ENCODE peak calls at places on chromosome 17, in eight cellular contexts. P is cardiac fibroblast; X is CD8-positive, alpha-beta memory T cell; D is esophagus squamous epithelium; C is NT2/D1; V is HFF-Myc; L is effector memory CD4-positive, alpha-beta T cell; Z is tibial artery. R is an unnamed sample.

GRCh38 chr17:57466042-57466471 is 209.7 kb downstream of the MSI2 start:
- DNase-seq in P (no peak), X (no peak), D (no peak), C (peak), V (no peak), L (no peak), Z (no peak), R (no peak)

GRCh38 chr17:78716814-78717393 is 65.2 kb downstream of the CYTH1 start:
- DNase-seq in P (peak), X (no peak), D (no peak), C (no peak), V (no peak), L (no peak), Z (peak), R (no peak)

GRCh38 chr17:45940826-45941225 is 46.5 kb downstream of the MAPT start:
- DNase-seq in P (no peak), X (no peak), D (no peak), C (no peak), V (no peak), L (no peak), Z (peak), R (no peak)

GRCh38 chr17:19372866-19373505 is 5.3 kb upstream of the MAPK7 start:
- DNase-seq in P (no peak), X (no peak), D (no peak), C (no peak), V (no peak), L (no peak), Z (no peak), R (peak)

GRCh38 chr17:56708220-56708567 is 114.7 kb downstream of the NOG start:
- DNase-seq in P (no peak), X (no peak), D (no peak), C (peak), V (no peak), L (no peak), Z (no peak), R (no peak)

GRCh38 chr17:32659419-32659842 is 172.6 kb downstream of the CDK5R1 start:
- DNase-seq in P (peak), X (peak), D (no peak), C (peak), V (peak), L (peak), Z (peak), R (peak)

GRCh38 chr17:17679748-17680147 is 1.5 kb upstream of the RAI1 start:
- DNase-seq in P (no peak), X (no peak), D (no peak), C (no peak), V (no peak), L (no peak), Z (no peak), R (no peak)

GRCh38 chr17:81094744-81095607 is 60.0 kb downstream of the BAIAP2 start:
- DNase-seq in P (peak), X (peak), D (no peak), C (peak), V (peak), L (peak), Z (peak), R (peak)

GRCh38 chr17:34118564-34118963 is 136.5 kb upstream of the CCL2 start:
- DNase-seq in P (no peak), X (no peak), D (no peak), C (no peak), V (no peak), L (no peak), Z (no peak), R (no peak)

GRCh38 chr17:1026599-1026975 is 29.7 kb downstream of the TIMM22 start:
- DNase-seq in P (no peak), X (no peak), D (no peak), C (no peak), V (no peak), L (no peak), Z (no peak), R (no peak)

GRCh38 chr17:41308251-41308917 is 725 bp downstream of the KRTAP16-1 start:
- DNase-seq in P (no peak), X (peak), D (peak), C (no peak), V (no peak), L (peak), Z (no peak), R (no peak)

GRCh38 chr17:4607261-4607731 is 23.0 kb downstream of the SMTNL2 start:
- DNase-seq in P (no peak), X (no peak), D (no peak), C (no peak), V (no peak), L (no peak), Z (no peak), R (no peak)

GRCh38 chr17:3695723-3696411 is at the start of gene P2RX5:
- DNase-seq in P (peak), X (peak), D (no peak), C (no peak), V (no peak), L (no peak), Z (no peak), R (peak)

GRCh38 chr17:83151442-83152220 is 72.2 kb downstream of the METRNL start:
- DNase-seq in P (no peak), X (no peak), D (no peak), C (peak), V (no peak), L (no peak), Z (no peak), R (no peak)

GRCh38 chr17:68519911-68520310 is 7.7 kb downstream of the PRKAR1A start:
- DNase-seq in P (peak), X (no peak), D (no peak), C (no peak), V (no peak), L (no peak), Z (no peak), R (no peak)

GRCh38 chr17:46962374-46962790 is 16.7 kb downstream of the RPRML start:
- DNase-seq in P (peak), X (no peak), D (no peak), C (no peak), V (peak), L (no peak), Z (no peak), R (no peak)

GRCh38 chr17:63041722-63042121 is 75.7 kb downstream of the TANC2 start:
- DNase-seq in P (no peak), X (no peak), D (no peak), C (no peak), V (no peak), L (no peak), Z (no peak), R (no peak)

GRCh38 chr17:35082073-35082657 is 18.7 kb upstream of the RFFL start:
- DNase-seq in P (peak), X (no peak), D (no peak), C (no peak), V (peak), L (no peak), Z (no peak), R (no peak)

GRCh38 chr17:63552211-63552610 is 1.9 kb downstream of the DCAF7 start:
- DNase-seq in P (peak), X (no peak), D (no peak), C (no peak), V (no peak), L (no peak), Z (no peak), R (no peak)

GRCh38 chr17:81517339-81518112 is 4.9 kb upstream of the ACTG1 start:
- DNase-seq in P (peak), X (no peak), D (no peak), C (no peak), V (no peak), L (no peak), Z (no peak), R (no peak)

GRCh38 chr17:76121932-76122383 is 18.4 kb upstream of the EXOC7 start:
- DNase-seq in P (peak), X (no peak), D (no peak), C (no peak), V (no peak), L (no peak), Z (no peak), R (no peak)

GRCh38 chr17:64679710-64680216 is 17.7 kb upstream of the SMURF2 start:
- DNase-seq in P (peak), X (no peak), D (no peak), C (no peak), V (peak), L (no peak), Z (peak), R (no peak)
- H3K4me3 ChIP-seq in P (no peak), X (no peak), D (no peak), C (no peak), V (peak), L (no peak), Z (no peak), R (no peak)

GRCh38 chr17:59496178-59496577 is 69.2 kb upstream of the DHX40 start:
- DNase-seq in P (no peak), X (no peak), D (no peak), C (no peak), V (no peak), L (no peak), Z (no peak), R (no peak)

GRCh38 chr17:59494757-59495368 is 70.5 kb upstream of the DHX40 start:
- DNase-seq in P (no peak), X (no peak), D (no peak), C (no peak), V (no peak), L (no peak), Z (no peak), R (no peak)

GRCh38 chr17:59501690-59502089 is 63.7 kb upstream of the DHX40 start:
- DNase-seq in P (no peak), X (no peak), D (no peak), C (no peak), V (no peak), L (no peak), Z (no peak), R (no peak)

GRCh38 chr17:59502800-59503199 is 62.6 kb upstream of the DHX40 start:
- DNase-seq in P (no peak), X (no peak), D (no peak), C (no peak), V (no peak), L (no peak), Z (no peak), R (no peak)

GRCh38 chr17:59498421-59499307 is 66.7 kb upstream of the DHX40 start:
- DNase-seq in P (no peak), X (no peak), D (no peak), C (no peak), V (no peak), L (no peak), Z (no peak), R (no peak)
- H3K4me3 ChIP-seq in P (no peak), X (no peak), D (no peak), C (no peak), V (no peak), L (no peak), Z (no peak), R (no peak)

GRCh38 chr17:31548709-31549108 is 157.2 kb downstream of the RAB11FIP4 start:
- DNase-seq in P (no peak), X (no peak), D (no peak), C (no peak), V (no peak), L (no peak), Z (no peak), R (no peak)
- H3K4me3 ChIP-seq in P (peak), X (peak), D (peak), C (peak), V (peak), L (no peak), Z (peak), R (peak)

DNA sequence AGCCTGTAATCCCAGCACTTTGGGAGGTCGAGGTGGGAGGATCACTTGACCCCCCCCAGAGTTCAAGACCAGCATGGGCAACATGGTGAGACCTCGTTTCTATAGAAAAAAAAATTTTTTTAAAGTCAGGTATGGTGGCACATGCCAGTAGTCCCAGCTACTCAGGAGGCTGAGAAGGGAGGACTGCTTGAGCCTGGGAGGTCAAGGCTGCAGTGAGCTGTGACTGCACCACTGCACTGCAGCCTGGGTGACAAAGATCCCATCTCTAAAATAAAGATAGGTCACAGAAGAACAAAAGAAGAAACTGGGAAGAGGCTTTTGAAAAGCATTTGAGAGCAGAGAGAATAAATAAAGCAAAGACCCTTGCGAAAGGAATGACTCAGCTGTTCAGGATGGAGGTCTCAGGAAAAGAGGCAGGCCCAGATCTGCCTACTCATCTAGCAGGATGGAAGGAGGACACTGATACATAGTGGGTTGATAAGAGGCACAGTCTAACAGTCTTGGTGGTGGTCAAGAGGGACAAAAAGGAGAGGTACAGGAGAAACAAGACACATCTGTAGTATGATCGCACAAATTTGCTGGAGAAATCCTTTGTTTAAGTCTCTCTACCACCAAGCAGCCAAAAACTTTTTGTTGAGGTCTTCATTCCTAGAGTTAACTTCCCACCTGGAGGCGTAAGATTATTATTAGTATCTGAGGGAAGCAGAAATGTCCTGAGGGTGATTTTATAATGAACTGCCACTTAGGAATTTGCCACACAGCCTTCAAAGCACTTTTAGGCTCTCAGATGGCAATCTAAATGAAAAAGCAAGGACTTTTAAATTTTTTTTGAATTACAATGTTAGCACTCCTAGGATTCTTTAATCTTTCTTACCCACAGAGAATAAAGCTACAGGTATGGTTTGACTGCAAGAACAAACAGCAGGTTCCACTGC is 17.6 kb downstream of the ZSWIM7 start:
- DNase-seq in P (peak), X (no peak), D (no peak), C (no peak), V (no peak), L (no peak), Z (no peak), R (no peak)
- H3K4me3 ChIP-seq in P (no peak), X (no peak), D (no peak), C (no peak), V (no peak), L (no peak), Z (no peak), R (no peak)

GRCh38 chr17:42760652-42761581 is at the start of gene RAMP2:
- DNase-seq in P (no peak), X (no peak), D (no peak), C (no peak), V (no peak), L (no peak), Z (no peak), R (no peak)
- H3K4me3 ChIP-seq in P (peak), X (no peak), D (peak), C (peak), V (peak), L (peak), Z (peak), R (peak)

GRCh38 chr17:7312432-7313027 is 2.6 kb downstream of the GPS2 start:
- DNase-seq in P (no peak), X (no peak), D (no peak), C (no peak), V (no peak), L (no peak), Z (no peak), R (no peak)
- H3K4me3 ChIP-seq in P (no peak), X (no peak), D (no peak), C (no peak), V (no peak), L (no peak), Z (no peak), R (no peak)